ENCODE peak calls at places on chromosomes 6 and 20, in seven cellular contexts. U is stomach, X is transverse colon, J is heart left ventricle, B is ovary, N is K562, Z is H54. K is an unnamed sample.

GRCh38 chr6:41894366-41895299 is 542 bp downstream of the USP49 start:
- DNase-seq in U (peak), X (peak), J (no peak), B (no peak), N (no peak), Z (no peak), K (no peak)

GRCh38 chr6:36827261-36828079 is 11.8 kb downstream of the CPNE5 start:
- DNase-seq in U (no peak), X (no peak), J (peak), B (peak), N (peak), Z (peak), K (no peak)

GRCh38 chr6:1526689-1527088 is 83.0 kb upstream of the FOXC1 start:
- DNase-seq in U (no peak), X (no peak), J (no peak), B (no peak), N (no peak), Z (no peak), K (no peak)

GRCh38 chr6:52286798-52287432 is 2.4 kb upstream of the MCM3 start:
- DNase-seq in U (peak), X (peak), J (no peak), B (peak), N (peak), Z (peak), K (peak)

GRCh38 chr6:31204751-31205145 is 34.3 kb upstream of the POU5F1 start:
- DNase-seq in U (no peak), X (no peak), J (no peak), B (no peak), N (no peak), Z (peak), K (no peak)

GRCh38 chr6:158409451-158409850 is 97.2 kb downstream of the TULP4 start:
- DNase-seq in U (no peak), X (no peak), J (no peak), B (peak), N (no peak), Z (no peak), K (no peak)

GRCh38 chr20:42123981-42124473 is 505.9 kb upstream of the CHD6 start:
- DNase-seq in U (no peak), X (no peak), J (no peak), B (no peak), N (no peak), Z (no peak), K (no peak)

GRCh38 chr20:39789411-39789810 is 827.3 kb downstream of the DHX35 start:
- DNase-seq in U (no peak), X (no peak), J (no peak), B (no peak), N (no peak), Z (no peak), K (no peak)

GRCh38 chr6:166949533-166950442 is 6.6 kb downstream of the RNASET2 start:
- DNase-seq in U (peak), X (peak), J (no peak), B (no peak), N (no peak), Z (no peak), K (no peak)

GRCh38 chr6:94443701-94444100 is 1024.3 kb upstream of the EPHA7 start:
- DNase-seq in U (no peak), X (no peak), J (no peak), B (no peak), N (no peak), Z (no peak), K (no peak)

GRCh38 chr20:20632644-20633043 is 79.8 kb downstream of the RALGAPA2 start:
- DNase-seq in U (no peak), X (no peak), J (no peak), B (no peak), N (no peak), Z (no peak), K (no peak)

GRCh38 chr6:10725046-10725445 is 2.2 kb downstream of the TMEM14C start:
- DNase-seq in U (no peak), X (no peak), J (no peak), B (no peak), N (no peak), Z (no peak), K (no peak)

GRCh38 chr6:26044140-26045045 is 42.8 kb upstream of the HFE start:
- DNase-seq in U (no peak), X (peak), J (peak), B (peak), N (no peak), Z (no peak), K (no peak)

GRCh38 chr6:19465240-19465639 is 371.9 kb upstream of the ID4 start:
- DNase-seq in U (no peak), X (no peak), J (no peak), B (no peak), N (no peak), Z (no peak), K (no peak)

GRCh38 chr20:44407402-44408184 is 52.1 kb downstream of the HNF4A start:
- DNase-seq in U (peak), X (peak), J (peak), B (no peak), N (peak), Z (peak), K (no peak)
- TF ChIP-seq POLR2A in U (no peak), X (peak), J (no peak), B (no peak), N (no peak), Z (no peak), K (no peak)

GRCh38 chr20:16576219-16576618 is 3.0 kb upstream of the KIF16B start:
- DNase-seq in U (no peak), X (no peak), J (no peak), B (no peak), N (peak), Z (no peak), K (no peak)

GRCh38 chr20:16571333-16571732 is 1.9 kb downstream of the KIF16B start:
- DNase-seq in U (no peak), X (no peak), J (no peak), B (peak), N (no peak), Z (no peak), K (no peak)

GRCh38 chr20:16575390-16576140 is 2.3 kb upstream of the KIF16B start:
- DNase-seq in U (no peak), X (no peak), J (no peak), B (no peak), N (no peak), Z (no peak), K (no peak)

GRCh38 chr20:16574656-16575355 is 1.6 kb upstream of the KIF16B start:
- DNase-seq in U (peak), X (peak), J (peak), B (peak), N (peak), Z (peak), K (peak)

DNA sequence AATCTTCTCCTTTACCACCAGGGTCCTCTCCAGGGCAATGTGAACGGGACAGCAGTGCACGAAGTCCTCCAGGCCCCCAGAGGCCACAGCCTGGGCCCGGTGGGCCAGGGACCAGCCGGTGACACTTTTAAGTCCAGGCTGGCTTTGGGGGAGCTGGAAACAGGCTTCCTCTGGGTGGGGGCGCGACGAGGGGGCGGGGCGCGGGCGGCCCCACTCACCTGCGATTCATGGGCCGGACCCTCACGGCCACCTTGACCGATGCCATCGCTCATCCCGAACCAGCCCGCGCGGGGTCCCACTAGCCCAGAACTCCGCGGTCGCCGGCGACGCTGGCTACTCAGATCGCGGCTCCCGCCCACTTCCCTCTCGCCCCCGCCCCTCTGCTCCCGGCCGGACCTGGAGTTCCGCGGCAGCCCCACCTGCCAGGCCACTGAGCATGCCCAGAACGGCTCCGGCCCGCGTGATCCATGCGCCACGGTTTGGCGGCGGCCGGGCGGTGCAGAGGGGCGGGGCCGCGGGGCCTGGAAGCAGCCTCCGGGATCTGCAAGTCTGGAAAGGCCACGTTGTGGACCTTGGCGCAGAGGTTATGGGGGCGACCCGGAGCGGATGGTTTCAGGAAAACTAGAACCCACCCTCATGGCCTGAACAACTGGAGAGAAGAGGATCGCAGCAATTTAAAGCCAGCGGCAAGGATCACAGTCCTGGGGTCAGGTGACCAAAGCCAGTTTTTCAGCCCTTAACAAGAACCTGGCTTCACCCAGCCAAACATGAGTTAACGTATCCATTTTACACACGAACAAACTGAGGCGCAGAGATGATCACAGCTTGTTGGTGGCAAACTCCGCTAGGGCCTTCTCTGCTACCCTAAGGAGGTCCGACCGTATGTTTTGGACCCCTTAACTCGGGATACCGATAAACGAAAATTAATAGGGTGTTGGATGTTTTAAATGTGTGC is at the start of gene KIF16B:
- DNase-seq in U (peak), X (peak), J (peak), B (peak), N (peak), Z (peak), K (peak)
- TF ChIP-seq POLR2A in U (no peak), X (peak), J (no peak), B (peak), N (peak), Z (peak), K (peak)

GRCh38 chr6:163198396-163198795 is 216.1 kb upstream of the QKI start:
- DNase-seq in U (no peak), X (no peak), J (no peak), B (no peak), N (no peak), Z (no peak), K (no peak)

GRCh38 chr6:163197839-163198238 is 216.7 kb upstream of the QKI start:
- DNase-seq in U (no peak), X (no peak), J (no peak), B (no peak), N (no peak), Z (no peak), K (no peak)

GRCh38 chr6:163200299-163201093 is 214.0 kb upstream of the QKI start:
- DNase-seq in U (no peak), X (no peak), J (no peak), B (no peak), N (no peak), Z (no peak), K (no peak)

GRCh38 chr6:163199371-163199770 is 215.1 kb upstream of the QKI start:
- DNase-seq in U (no peak), X (no peak), J (no peak), B (no peak), N (no peak), Z (no peak), K (no peak)

GRCh38 chr6:163201855-163202254 is 212.7 kb upstream of the QKI start:
- DNase-seq in U (no peak), X (no peak), J (no peak), B (no peak), N (no peak), Z (no peak), K (no peak)
- TF ChIP-seq POLR2A in U (no peak), X (no peak), J (no peak), B (no peak), N (no peak), Z (no peak), K (no peak)

GRCh38 chr6:169656626-169657610 is 44.9 kb downstream of the WDR27 start:
- DNase-seq in U (no peak), X (no peak), J (no peak), B (no peak), N (no peak), Z (no peak), K (no peak)

GRCh38 chr6:169651498-169651897 is 50.3 kb downstream of the WDR27 start:
- DNase-seq in U (no peak), X (no peak), J (no peak), B (no peak), N (no peak), Z (no peak), K (no peak)

GRCh38 chr6:169652896-169653295 is 48.9 kb downstream of the WDR27 start:
- DNase-seq in U (no peak), X (no peak), J (no peak), B (no peak), N (no peak), Z (no peak), K (no peak)

GRCh38 chr6:169653691-169654090 is 48.1 kb downstream of the WDR27 start:
- DNase-seq in U (no peak), X (no peak), J (no peak), B (no peak), N (no peak), Z (no peak), K (no peak)

DNA sequence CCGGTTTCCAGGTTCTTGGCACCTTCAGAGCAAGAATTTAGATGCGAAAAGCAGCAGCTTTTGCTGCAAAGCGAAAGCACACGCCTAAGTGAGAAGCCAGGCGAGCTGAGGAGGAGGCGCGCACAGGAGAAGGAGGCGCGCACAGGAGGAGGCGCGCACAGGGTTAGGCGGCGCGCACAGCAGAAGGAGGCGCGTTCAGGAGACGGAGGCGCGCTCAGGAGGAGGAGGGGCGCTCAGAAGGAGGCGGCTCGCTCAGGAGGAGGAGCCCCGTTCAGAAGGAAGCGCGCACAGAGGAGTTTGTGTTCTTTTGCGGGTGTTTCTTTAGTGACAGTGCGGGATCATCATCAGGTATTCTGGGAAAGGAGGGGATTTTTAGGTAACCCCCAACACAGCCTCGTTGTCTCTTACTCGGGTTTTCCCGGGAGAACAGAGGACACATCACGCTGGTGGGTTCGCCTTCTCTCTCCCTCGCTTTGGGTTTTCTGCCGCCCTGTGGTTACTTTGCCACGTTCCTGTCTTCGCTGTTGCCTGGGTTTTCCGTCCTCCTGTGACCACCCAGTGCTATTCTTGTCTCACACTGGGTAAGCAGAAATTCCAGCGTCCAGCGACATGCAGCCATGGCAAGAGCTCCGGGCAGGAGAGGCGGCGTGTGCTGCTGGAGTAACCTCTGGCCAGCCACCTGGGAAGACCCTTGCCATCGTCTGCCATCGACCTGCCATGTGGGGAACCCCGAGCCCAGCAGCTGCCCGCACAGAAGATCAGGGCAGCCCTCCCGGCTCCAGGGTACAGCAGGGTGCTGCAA is 47.0 kb downstream of the WDR27 start:
- DNase-seq in U (peak), X (peak), J (no peak), B (peak), N (no peak), Z (peak), K (peak)
- TF ChIP-seq POLR2A in U (no peak), X (peak), J (no peak), B (peak), N (no peak), Z (peak), K (peak)

K was measured in tibial nerve.